ENCODE peak calls at places on chromosomes 12 and 14, in ten cellular contexts. U is H4; L is stromal cell of bone marrow; D is D341Med; A is AG04449; Q is PC-3; P is activated CD4-positive, alpha-beta T cell treated with anti-CD3 and anti-CD28 coated beads for 48 hours; B is stomach; G is stimulated activated CD8-positive, alpha-beta memory T cell treated with anti-CD3 and anti-CD28 coated beads, Interleukin-2, amount 100 ng/mL, for 1 hour; Z is GM04504. H is an unnamed sample.

GRCh38 chr12:124562796-124563181 is 4.6 kb downstream of the NCOR2 start:
- DNase-seq in A (no peak), L (no peak), Z (no peak), B (no peak), Q (no peak), P (no peak), U (no peak), G (no peak), D (no peak), H (no peak)

GRCh38 chr14:94907626-94908261 is 137.8 kb upstream of the GSC start:
- DNase-seq in P (no peak), U (no peak), Q (no peak), D (no peak), A (no peak), L (no peak), G (no peak), B (no peak), Z (no peak), H (peak)

GRCh38 chr14:45426685-45427282 is 173.8 kb upstream of the MIS18BP1 start:
- DNase-seq in D (peak), U (peak), L (peak), Q (peak), G (no peak), Z (peak), B (no peak), P (no peak), A (no peak), H (peak)

GRCh38 chr14:23548351-23549318 is 2.9 kb downstream of the ZFHX2 start:
- DNase-seq in L (no peak), D (no peak), U (no peak), B (no peak), G (no peak), P (no peak), Q (no peak), A (peak), Z (no peak), H (peak)

GRCh38 chr12:130838284-130838950 is 633 bp downstream of the STX2 start:
- DNase-seq in P (peak), Z (no peak), Q (peak), L (no peak), G (no peak), U (no peak), D (peak), B (peak), A (no peak), H (peak)

GRCh38 chr12:41511247-41511646 is 323.1 kb downstream of the PDZRN4 start:
- DNase-seq in G (no peak), D (no peak), A (no peak), Z (no peak), L (no peak), B (no peak), Q (no peak), U (no peak), P (no peak), H (no peak)

GRCh38 chr14:23057757-23058653 is 685 bp upstream of the CDH24 start:
- DNase-seq in U (peak), L (peak), D (peak), Z (peak), P (peak), A (no peak), G (peak), Q (peak), B (peak), H (peak)

GRCh38 chr12:113374823-113375428 is 16.5 kb downstream of the PLBD2 start:
- DNase-seq in G (no peak), L (no peak), A (no peak), D (no peak), U (no peak), B (no peak), Z (no peak), P (no peak), Q (no peak), H (no peak)

GRCh38 chr12:77687346-77687745 is 143.3 kb upstream of the NAV3 start:
- DNase-seq in G (no peak), P (no peak), A (no peak), L (no peak), Z (peak), U (no peak), B (no peak), D (no peak), Q (no peak), H (no peak)

GRCh38 chr12:119699199-119699765 is 31.3 kb downstream of the PRKAB1 start:
- DNase-seq in D (no peak), Q (no peak), U (no peak), L (peak), Z (no peak), G (no peak), A (no peak), P (no peak), B (no peak), H (no peak)

GRCh38 chr12:56836800-56837663 is 73.9 kb downstream of the HSD17B6 start:
- DNase-seq in Q (peak), U (peak), A (peak), G (no peak), L (peak), D (no peak), Z (peak), P (peak), B (no peak), H (peak)

GRCh38 chr14:95204705-95205104 is 47.4 kb upstream of the DICER1 start:
- DNase-seq in L (no peak), P (no peak), G (no peak), Z (no peak), U (no peak), D (peak), B (no peak), Q (no peak), A (no peak), H (no peak)

GRCh38 chr14:32692441-32692840 is 246.2 kb upstream of the NPAS3 start:
- DNase-seq in D (no peak), U (no peak), G (no peak), L (no peak), B (no peak), Z (no peak), A (no peak), Q (no peak), P (no peak), H (no peak)